ENCODE peak calls at places on chromosomes 5 and 9, in seven cellular contexts. G is HCT116, J is K562, W is suprapubic skin, U is IMR-90, X is transverse colon, Y is vagina. M is an unnamed sample.

GRCh38 chr5:31083364-31083763 is 110.1 kb upstream of the CDH6 start:
- DNase-seq in G (no peak), J (no peak), W (no peak), U (no peak), X (no peak), Y (no peak), M (no peak)

GRCh38 chr9:7205806-7206205 is 448.0 kb downstream of the KDM4C start:
- DNase-seq in G (no peak), J (no peak), W (no peak), U (no peak), X (no peak), Y (no peak), M (no peak)

GRCh38 chr9:82706781-82707180 is 356.2 kb downstream of the RASEF start:
- DNase-seq in G (no peak), J (no peak), W (no peak), U (no peak), X (no peak), Y (no peak), M (no peak)

GRCh38 chr9:130662927-130663257 is 1.5 kb upstream of the PRDM12 start:
- DNase-seq in G (no peak), J (no peak), W (no peak), U (no peak), X (no peak), Y (no peak), M (no peak)

GRCh38 chr5:119274767-119275130 is 81.1 kb upstream of the TNFAIP8 start:
- DNase-seq in G (peak; percentile 18), J (no peak), W (no peak), U (peak; percentile 88), X (no peak), Y (no peak), M (no peak)

GRCh38 chr5:11494340-11494739 is 409.9 kb downstream of the CTNND2 start:
- DNase-seq in G (no peak), J (no peak), W (no peak), U (no peak), X (no peak), Y (no peak), M (no peak)

GRCh38 chr5:168377525-168377924 is 86.1 kb downstream of the WWC1 start:
- DNase-seq in G (no peak), J (no peak), W (no peak), U (no peak), X (no peak), Y (no peak), M (no peak)

GRCh38 chr5:165573445-165573844 is 2068.0 kb downstream of the MAT2B start:
- DNase-seq in G (no peak), J (no peak), W (no peak), U (peak; percentile 0), X (no peak), Y (no peak), M (no peak)

GRCh38 chr5:126801992-126802294 is 25.0 kb downstream of the LMNB1 start:
- DNase-seq in G (no peak), J (no peak), W (no peak), U (peak; percentile 71), X (no peak), Y (no peak), M (peak; percentile 13)

GRCh38 chr9:75431388-75431787 is 343.1 kb downstream of the OSTF1 start:
- DNase-seq in G (no peak), J (no peak), W (no peak), U (no peak), X (no peak), Y (no peak), M (no peak)

GRCh38 chr5:168865973-168866372 is 286.8 kb upstream of the PANK3 start:
- DNase-seq in G (no peak), J (no peak), W (no peak), U (no peak), X (no peak), Y (no peak), M (no peak)

GRCh38 chr9:91273853-91274552 is 87.7 kb downstream of the AUH start:
- DNase-seq in G (peak; percentile 8), J (peak; percentile 17), W (no peak), U (peak; percentile 80), X (no peak), Y (no peak), M (no peak)

GRCh38 chr5:127203818-127204217 is 86.8 kb upstream of the MEGF10 start:
- DNase-seq in G (peak; percentile 6), J (no peak), W (no peak), U (peak; percentile 39), X (no peak), Y (no peak), M (no peak)

GRCh38 chr9:34578241-34579096 is 11.1 kb downstream of the CNTFR start:
- DNase-seq in G (no peak), J (no peak), W (no peak), U (peak; percentile 63), X (no peak), Y (no peak), M (no peak)

GRCh38 chr5:74839228-74839627 is 27.0 kb downstream of the FAM169A start:
- DNase-seq in G (no peak), J (no peak), W (no peak), U (no peak), X (no peak), Y (no peak), M (no peak)

GRCh38 chr5:81748556-81748955 is 2.3 kb downstream of the SSBP2 start:
- DNase-seq in G (no peak), J (no peak), W (no peak), U (no peak), X (no peak), Y (no peak), M (no peak)

GRCh38 chr9:109733690-109734089 is 46.3 kb upstream of the PALM2AKAP2 start:
- DNase-seq in G (no peak), J (no peak), W (no peak), U (peak; percentile 64), X (no peak), Y (no peak), M (no peak)

GRCh38 chr9:109730228-109730627 is 49.8 kb upstream of the PALM2AKAP2 start:
- DNase-seq in G (no peak), J (no peak), W (no peak), U (no peak), X (peak; percentile 47), Y (no peak), M (no peak)

GRCh38 chr9:109735796-109736195 is 44.2 kb upstream of the PALM2AKAP2 start:
- DNase-seq in G (no peak), J (no peak), W (no peak), U (no peak), X (no peak), Y (no peak), M (no peak)

GRCh38 chr9:109737295-109737694 is 42.7 kb upstream of the PALM2AKAP2 start:
- DNase-seq in G (no peak), J (no peak), W (no peak), U (no peak), X (no peak), Y (no peak), M (no peak)

GRCh38 chr9:109734814-109735213 is 45.2 kb upstream of the PALM2AKAP2 start:
- DNase-seq in G (no peak), J (no peak), W (no peak), U (no peak), X (no peak), Y (no peak), M (no peak)
- TF ChIP-seq POLR2A in G (no peak), J (no peak), W (no peak), U (no peak), X (no peak), Y (no peak), M (no peak)

DNA sequence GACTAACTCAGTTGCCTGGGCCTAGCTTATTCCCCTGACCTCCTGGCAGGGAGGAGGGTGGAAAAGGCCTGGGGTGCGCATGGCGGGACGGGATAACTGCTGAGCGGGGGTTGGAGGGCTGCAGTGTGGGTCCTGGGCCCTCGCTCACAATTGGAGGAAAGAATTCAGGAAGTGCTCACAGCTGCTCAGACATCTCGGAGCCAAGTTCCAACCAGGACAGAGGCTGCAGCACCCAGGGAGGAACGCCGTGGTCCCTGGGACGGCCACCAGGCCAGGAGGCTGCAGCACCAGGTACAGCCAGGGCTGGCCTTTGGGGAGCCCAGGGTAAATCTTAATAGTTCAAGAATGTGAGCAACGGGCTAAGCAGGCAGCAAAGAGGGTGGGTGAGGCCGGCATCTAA is at the start of gene SPAAR:
- DNase-seq in G (no peak), J (no peak), W (no peak), U (no peak), X (no peak), Y (no peak), M (no peak)
- H3K4me1 ChIP-seq in G (peaks cover 69% of the 10 kb centered on the region), J (peaks cover 50% of the 10 kb centered on the region), W (peaks cover 76% of the 10 kb centered on the region), U (peaks cover 47% of the 10 kb centered on the region), X (peaks cover 72% of the 10 kb centered on the region), Y (peaks cover 78% of the 10 kb centered on the region), M (peaks cover 83% of the 10 kb centered on the region)

GRCh38 chr5:78521455-78521854 is 127.1 kb downstream of the LHFPL2 start:
- DNase-seq in G (no peak), J (no peak), W (no peak), U (no peak), X (no peak), Y (no peak), M (no peak)

GRCh38 chr5:78526049-78526525 is 122.5 kb downstream of the LHFPL2 start:
- DNase-seq in G (no peak), J (no peak), W (peak; percentile 76), U (peak; percentile 81), X (no peak), Y (no peak), M (no peak)

GRCh38 chr5:78522476-78523105 is 126.0 kb downstream of the LHFPL2 start:
- DNase-seq in G (no peak), J (no peak), W (no peak), U (no peak), X (no peak), Y (no peak), M (no peak)

GRCh38 chr5:78527054-78527884 is 121.3 kb downstream of the LHFPL2 start:
- DNase-seq in G (no peak), J (peak; percentile 45), W (peak; percentile 87), U (peak; percentile 94), X (peak; percentile 56), Y (no peak), M (no peak)

GRCh38 chr5:78523314-78524193 is 125.0 kb downstream of the LHFPL2 start:
- DNase-seq in G (no peak), J (peak; percentile 36), W (no peak), U (no peak), X (no peak), Y (no peak), M (no peak)
- H3K27ac ChIP-seq in G (no peak overlapping the region), J (no peak overlapping the region), W (peak overlapping the region; percentile 66), U (no peak overlapping the region), X (peak overlapping the region; percentile 39), Y (peak overlapping the region; percentile 0), M (peak overlapping the region; percentile 3)

DNA sequence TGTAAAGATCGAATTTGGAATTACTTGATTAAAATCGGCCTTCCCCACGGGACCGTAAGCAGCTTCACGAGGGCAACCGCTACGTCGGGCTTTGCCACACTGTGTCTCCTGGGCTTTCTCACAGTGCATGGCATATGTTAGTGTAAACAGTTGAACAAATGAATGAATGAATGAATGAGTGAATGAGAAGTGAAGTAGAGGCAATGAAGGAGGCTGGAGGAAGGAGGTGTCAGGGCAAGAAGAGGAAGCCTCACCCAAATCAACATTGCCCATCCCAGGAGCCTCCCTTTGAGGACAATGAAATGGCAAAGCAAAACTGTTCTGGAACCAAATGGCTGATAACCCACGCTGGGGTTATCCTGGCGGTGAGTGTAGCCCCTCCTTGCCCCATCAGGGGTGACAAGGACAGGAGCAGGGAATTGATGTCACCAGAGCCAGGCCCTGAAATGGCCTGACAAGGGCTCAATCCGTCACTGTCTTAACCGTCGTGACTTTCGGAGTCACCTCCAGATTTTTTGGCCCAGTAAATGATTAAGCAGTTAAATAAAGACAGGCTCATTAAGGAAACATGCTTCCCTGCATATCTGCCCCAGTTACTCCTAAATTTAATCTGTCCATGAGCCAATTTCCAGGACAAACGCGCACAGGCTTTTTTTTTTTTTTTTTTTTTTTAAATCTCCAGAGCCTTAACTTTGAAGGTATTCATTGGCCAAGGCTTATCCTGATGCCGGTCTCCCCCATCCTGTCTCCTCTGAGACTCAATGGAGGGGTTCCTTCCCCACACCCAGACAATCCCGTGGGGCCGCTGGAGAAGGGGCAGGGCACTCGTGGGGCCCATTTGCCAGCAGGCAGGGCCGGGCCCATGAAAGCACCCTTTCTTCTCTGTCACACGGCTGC is 88.4 kb upstream of the BOD1 start:
- DNase-seq in G (no peak), J (no peak), W (no peak), U (no peak), X (no peak), Y (no peak), M (no peak)
- TF ChIP-seq POLR2A in G (no peak), J (no peak), W (no peak), U (no peak), X (no peak), Y (no peak), M (no peak)

M was measured in tibial nerve.